ENCODE peak calls at places on chromosomes 13 and 19, in five cellular contexts. Z is HepG2, I is HCT116, S is K562, C is SK-N-SH. E is an unnamed sample.
A peak's percentile ranks its signal among the peaks of the same experiment; 100 is the strongest.

GRCh38 chr19:18491995-18492953 is 29.6 kb downstream of the ELL start:
- DNase-seq in Z (no peak), I (no peak), S (no peak), C (no peak), E (no peak)

GRCh38 chr19:18954094-18954493 is 13.1 kb upstream of the HOMER3 start:
- DNase-seq in Z (no peak), I (no peak), S (no peak), C (no peak), E (no peak)

GRCh38 chr19:23520441-23520840 is 125.2 kb upstream of the ZNF91 start:
- DNase-seq in Z (no peak), I (no peak), S (no peak), C (no peak), E (no peak)

GRCh38 chr19:27966390-27966816 is 1246.5 kb downstream of the UQCRFS1 start:
- DNase-seq in Z (no peak), I (no peak), S (peak; percentile 9), C (peak; percentile 5), E (no peak)

GRCh38 chr13:67971291-67971690 is 741.2 kb upstream of the PCDH9 start:
- DNase-seq in Z (no peak), I (no peak), S (no peak), C (no peak), E (no peak)

GRCh38 chr19:29014857-29015436 is 198.0 kb downstream of the UQCRFS1 start:
- DNase-seq in Z (no peak), I (no peak), S (no peak), C (no peak), E (no peak)

GRCh38 chr19:9323557-9323918 is 441 bp upstream of the ZNF559 start:
- DNase-seq in Z (peak; percentile 81), I (peak; percentile 6), S (peak; percentile 74), C (peak; percentile 66), E (peak; percentile 32)

GRCh38 chr19:51472607-51473006 is 5.7 kb upstream of the CEACAM18 start:
- DNase-seq in Z (no peak), I (no peak), S (no peak), C (no peak), E (no peak)

GRCh38 chr13:112573710-112574109 is 14.2 kb downstream of the TUBGCP3 start:
- DNase-seq in Z (no peak), I (no peak), S (no peak), C (no peak), E (no peak)

GRCh38 chr13:27465611-27466010 is 15.2 kb upstream of the MTIF3 start:
- DNase-seq in Z (no peak), I (no peak), S (no peak), C (no peak), E (no peak)

GRCh38 chr19:52453324-52454094 is at the start of gene ZNF578:
- DNase-seq in Z (no peak), I (no peak), S (peak; percentile 63), C (peak; percentile 95), E (no peak)

GRCh38 chr19:51737924-51738323 is 13.8 kb downstream of the FPR1 start:
- DNase-seq in Z (no peak), I (no peak), S (no peak), C (no peak), E (no peak)

GRCh38 chr13:54029226-54029625 is 1000.6 kb downstream of the OLFM4 start:
- DNase-seq in Z (no peak), I (no peak), S (no peak), C (no peak), E (peak; percentile 21)

GRCh38 chr19:43651758-43652545 is 12.3 kb upstream of the CADM4 start:
- DNase-seq in Z (peak; percentile 75), I (no peak), S (peak; percentile 81), C (peak; percentile 72), E (no peak)

GRCh38 chr13:47080616-47081015 is 183.8 kb upstream of the HTR2A start:
- DNase-seq in Z (no peak), I (no peak), S (no peak), C (no peak), E (no peak)

GRCh38 chr19:32812036-32812435 is 57.5 kb downstream of the SLC7A9 start:
- DNase-seq in Z (no peak), I (no peak), S (no peak), C (no peak), E (no peak)

GRCh38 chr13:98484289-98485219 is 92.4 kb downstream of the STK24 start:
- DNase-seq in Z (peak; percentile 91), I (peak; percentile 97), S (peak; percentile 70), C (no peak), E (no peak)

GRCh38 chr13:109974354-109974753 is 188.0 kb upstream of the IRS2 start:
- DNase-seq in Z (no peak), I (no peak), S (no peak), C (no peak), E (no peak)

GRCh38 chr13:42487221-42487620 is 86.7 kb upstream of the TNFSF11 start:
- DNase-seq in Z (no peak), I (no peak), S (no peak), C (no peak), E (no peak)

GRCh38 chr19:5804516-5805464 is at the start of gene NRTN:
- DNase-seq in Z (no peak), I (no peak), S (peak; percentile 91), C (peak; percentile 82), E (no peak)

GRCh38 chr19:49930483-49931011 is 1.2 kb upstream of the NUP62 start:
- DNase-seq in Z (no peak), I (peak; percentile 38), S (peak; percentile 85), C (no peak), E (no peak)

GRCh38 chr13:105184221-105184620 is 1351.2 kb downstream of the EFNB2 start:
- DNase-seq in Z (no peak), I (no peak), S (no peak), C (no peak), E (no peak)

GRCh38 chr13:44302948-44303575 is 70.6 kb upstream of the SERP2 start:
- DNase-seq in Z (no peak), I (no peak), S (no peak), C (no peak), E (no peak)

GRCh38 chr13:44364019-44364418 is 9.6 kb upstream of the SERP2 start:
- DNase-seq in Z (peak; percentile 31), I (no peak), S (no peak), C (no peak), E (no peak)

GRCh38 chr19:17095141-17095919 is 19.8 kb downstream of the MYO9B start:
- DNase-seq in Z (no peak), I (no peak), S (no peak), C (no peak), E (no peak)

GRCh38 chr19:19613456-19613855 is 5.0 kb downstream of the PBX4 start:
- DNase-seq in Z (no peak), I (peak; percentile 63), S (no peak), C (no peak), E (no peak)

GRCh38 chr13:79901336-79901735 is 420.4 kb downstream of the NDFIP2 start:
- DNase-seq in Z (no peak), I (no peak), S (no peak), C (no peak), E (no peak)

GRCh38 chr19:21321996-21322395 is 7.2 kb downstream of the ZNF708 start:
- DNase-seq in Z (no peak), I (no peak), S (no peak), C (no peak), E (no peak)

GRCh38 chr13:113981611-113982295 is 7.9 kb upstream of the C13orf46 start:
- DNase-seq in Z (no peak), I (no peak), S (no peak), C (no peak), E (no peak)

GRCh38 chr13:80341098-80341701 is at the start of gene SPRY2:
- DNase-seq in Z (peak; percentile 94), I (peak; percentile 68), S (peak; percentile 78), C (peak; percentile 92), E (no peak)

GRCh38 chr13:111317042-111317550 is 3.3 kb upstream of the TEX29 start:
- DNase-seq in Z (no peak), I (no peak), S (no peak), C (no peak), E (no peak)

GRCh38 chr13:105918842-105919741 is 616.4 kb downstream of the EFNB2 start:
- DNase-seq in Z (peak; percentile 3), I (peak; percentile 88), S (no peak), C (peak; percentile 71), E (no peak)

GRCh38 chr13:41065098-41065497 is 3.8 kb downstream of the WBP4 start:
- DNase-seq in Z (no peak), I (no peak), S (no peak), C (no peak), E (no peak)
- TF ChIP-seq ZBTB33 in Z (no peak), I (no peak), S (no peak), C (no peak), E (no peak)

GRCh38 chr19:4009990-4010807 is 2.7 kb downstream of the PIAS4 start:
- DNase-seq in Z (no peak), I (no peak), S (no peak), C (peak; percentile 6), E (no peak)

GRCh38 chr19:4007836-4008539 is 452 bp downstream of the PIAS4 start:
- DNase-seq in Z (peak; percentile 18), I (no peak), S (peak; percentile 42), C (peak; percentile 63), E (no peak)

GRCh38 chr19:4012092-4012974 is 4.8 kb downstream of the PIAS4 start:
- DNase-seq in Z (no peak), I (no peak), S (no peak), C (peak; percentile 10), E (no peak)

GRCh38 chr19:4012975-4013634 is 5.6 kb downstream of the PIAS4 start:
- DNase-seq in Z (no peak), I (no peak), S (no peak), C (peak; percentile 6), E (no peak)

GRCh38 chr19:4010808-4011110 is 3.2 kb downstream of the PIAS4 start:
- DNase-seq in Z (no peak), I (no peak), S (no peak), C (no peak), E (no peak)
- TF ChIP-seq REST in Z (no peak), I (no peak), S (no peak), C (no peak), E (no peak)

DNA sequence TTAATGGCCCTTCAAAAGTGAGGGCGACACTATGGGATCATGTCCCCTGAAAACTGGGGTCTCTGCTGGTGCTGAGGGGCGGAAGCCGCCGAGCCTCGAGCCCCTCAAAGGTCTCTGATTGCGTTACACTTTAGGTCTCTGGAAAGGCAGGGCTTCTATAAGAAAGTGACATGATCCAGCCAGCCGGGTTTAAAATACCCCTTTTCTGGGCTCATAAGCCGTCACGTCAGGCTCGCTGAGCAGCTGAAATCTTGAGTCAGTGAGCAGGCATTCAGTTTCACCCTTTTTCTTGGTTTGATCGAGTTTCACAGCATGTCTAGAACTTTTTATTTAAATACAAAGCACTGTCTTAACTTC is 600 bp upstream of the HMGB1 start:
- DNase-seq in Z (no peak), I (no peak), S (no peak), C (no peak), E (no peak)
- TF ChIP-seq ZBTB33 in Z (no peak), I (no peak), S (no peak), C (no peak), E (no peak)

GRCh38 chr19:40089462-40089861 is 1.3 kb downstream of the ZNF780A start:
- DNase-seq in Z (no peak), I (no peak), S (no peak), C (no peak), E (no peak)
- TF ChIP-seq REST in Z (no peak), I (no peak), S (no peak), C (no peak), E (no peak)